ENCODE peak calls at places on chromosomes 13 and 19, in four cellular contexts. T, S, P and Q are unnamed samples.

GRCh38 chr19:19459707-19460251 is 54.3 kb downstream of the GATAD2A start:
- DNase-seq in S (peak), T (no peak), P (no peak), Q (no peak)

GRCh38 chr13:112896736-112897602 is 72.0 kb upstream of the MCF2L start:
- DNase-seq in T (no peak), P (no peak), S (no peak), Q (no peak)

GRCh38 chr13:28325022-28325421 is 169.9 kb downstream of the FLT1 start:
- DNase-seq in T (no peak), P (no peak), S (no peak), Q (no peak)

GRCh38 chr19:30692517-30692870 is 320.3 kb downstream of the ZNF536 start:
- DNase-seq in S (no peak), T (no peak), P (no peak), Q (no peak)

GRCh38 chr19:5913739-5914357 is at the start of gene CAPS:
- DNase-seq in S (no peak), T (no peak), P (no peak), Q (no peak)

GRCh38 chr13:30119476-30119875 is 187.9 kb downstream of the KATNAL1 start:
- DNase-seq in S (no peak), T (no peak), P (no peak), Q (no peak)

GRCh38 chr19:15337202-15337601 is 4.9 kb upstream of the BRD4 start:
- DNase-seq in S (no peak), T (no peak), P (no peak), Q (no peak)

GRCh38 chr19:15173746-15174404 is 26.9 kb downstream of the NOTCH3 start:
- DNase-seq in S (no peak), P (no peak), T (no peak), Q (no peak)

GRCh38 chr13:32647926-32648325 is 61.7 kb downstream of the PDS5B start:
- DNase-seq in S (peak), P (no peak), T (no peak), Q (no peak)